ENCODE peak calls at places on chromosomes 5 and 9, in five cellular contexts. X is HFF-Myc, I is H7, P is cardiac fibroblast, D is GM12865. A is an unnamed sample.

GRCh38 chr5:115349001-115349817 is 52.8 kb upstream of the CCDC112 start:
- DNase-seq in X (peak), I (no peak), P (peak), D (peak), A (no peak)

GRCh38 chr9:111983484-111983908 is 86.9 kb downstream of the UGCG start:
- DNase-seq in X (no peak), I (no peak), P (no peak), D (peak), A (no peak)

GRCh38 chr5:139149477-139150199 is 48.5 kb downstream of the SIL1 start:
- DNase-seq in X (no peak), I (no peak), P (peak), D (no peak), A (no peak)

GRCh38 chr9:15438891-15439290 is 16.2 kb downstream of the SNAPC3 start:
- DNase-seq in X (no peak), I (no peak), P (no peak), D (no peak), A (no peak)

GRCh38 chr5:159337291-159337974 is 7.1 kb upstream of the IL12B start:
- DNase-seq in X (peak), I (no peak), P (peak), D (peak), A (no peak)

GRCh38 chr9:5864446-5864845 is 26.2 kb upstream of the MLANA start:
- DNase-seq in X (no peak), I (no peak), P (no peak), D (no peak), A (no peak)

GRCh38 chr9:117733465-117733864 is 29.3 kb downstream of the TLR4 start:
- DNase-seq in X (no peak), I (no peak), P (no peak), D (no peak), A (no peak)

GRCh38 chr9:10238087-10238486 is 374.7 kb downstream of the PTPRD start:
- DNase-seq in X (no peak), I (no peak), P (no peak), D (no peak), A (no peak)

GRCh38 chr9:86434039-86434726 is 80.0 kb upstream of the TUT7 start:
- DNase-seq in X (peak), I (peak), P (peak), D (peak), A (peak)

GRCh38 chr5:83721878-83722779 is 1.5 kb upstream of the HAPLN1 start:
- DNase-seq in X (no peak), I (peak), P (peak), D (peak), A (no peak)

GRCh38 chr9:17613723-17614122 is 34.9 kb downstream of the SH3GL2 start:
- DNase-seq in X (peak), I (no peak), P (peak), D (no peak), A (no peak)

GRCh38 chr9:8468048-8468600 is 668.5 kb upstream of the DMAC1 start:
- DNase-seq in X (no peak), I (no peak), P (no peak), D (no peak), A (no peak)

GRCh38 chr5:59099270-59099994 is 516.6 kb downstream of the RAB3C start:
- DNase-seq in X (no peak), I (no peak), P (peak), D (peak), A (no peak)

GRCh38 chr9:7363777-7364477 is 435.7 kb downstream of the DMAC1 start:
- DNase-seq in X (no peak), I (no peak), P (no peak), D (no peak), A (no peak)

GRCh38 chr5:103617090-103617489 is 54.5 kb upstream of the NUDT12 start:
- DNase-seq in X (no peak), I (no peak), P (no peak), D (no peak), A (no peak)

GRCh38 chr5:66741394-66741793 is 145.2 kb downstream of the MAST4 start:
- DNase-seq in X (no peak), I (no peak), P (no peak), D (no peak), A (no peak)

GRCh38 chr5:168793844-168794837 is 215.0 kb upstream of the PANK3 start:
- DNase-seq in X (no peak), I (no peak), P (peak), D (no peak), A (no peak)

GRCh38 chr9:14421291-14421690 is 107.3 kb upstream of the NFIB start:
- DNase-seq in X (no peak), I (no peak), P (no peak), D (no peak), A (no peak)
- H3K4me3 ChIP-seq in X (no peak), I (no peak), P (no peak), D (no peak), A (no peak)

GRCh38 chr9:114501786-114502682 is 3.2 kb downstream of the WHRN start:
- DNase-seq in X (no peak), I (peak), P (no peak), D (no peak), A (no peak)

GRCh38 chr9:114504341-114505186 is 709 bp downstream of the WHRN start:
- DNase-seq in X (no peak), I (peak), P (peak), D (no peak), A (no peak)

GRCh38 chr9:114505187-114506081 is at the start of gene WHRN:
- DNase-seq in X (peak), I (peak), P (peak), D (peak), A (no peak)

GRCh38 chr9:114503009-114503408 is 2.3 kb downstream of the WHRN start:
- DNase-seq in X (no peak), I (no peak), P (no peak), D (no peak), A (no peak)

DNA sequence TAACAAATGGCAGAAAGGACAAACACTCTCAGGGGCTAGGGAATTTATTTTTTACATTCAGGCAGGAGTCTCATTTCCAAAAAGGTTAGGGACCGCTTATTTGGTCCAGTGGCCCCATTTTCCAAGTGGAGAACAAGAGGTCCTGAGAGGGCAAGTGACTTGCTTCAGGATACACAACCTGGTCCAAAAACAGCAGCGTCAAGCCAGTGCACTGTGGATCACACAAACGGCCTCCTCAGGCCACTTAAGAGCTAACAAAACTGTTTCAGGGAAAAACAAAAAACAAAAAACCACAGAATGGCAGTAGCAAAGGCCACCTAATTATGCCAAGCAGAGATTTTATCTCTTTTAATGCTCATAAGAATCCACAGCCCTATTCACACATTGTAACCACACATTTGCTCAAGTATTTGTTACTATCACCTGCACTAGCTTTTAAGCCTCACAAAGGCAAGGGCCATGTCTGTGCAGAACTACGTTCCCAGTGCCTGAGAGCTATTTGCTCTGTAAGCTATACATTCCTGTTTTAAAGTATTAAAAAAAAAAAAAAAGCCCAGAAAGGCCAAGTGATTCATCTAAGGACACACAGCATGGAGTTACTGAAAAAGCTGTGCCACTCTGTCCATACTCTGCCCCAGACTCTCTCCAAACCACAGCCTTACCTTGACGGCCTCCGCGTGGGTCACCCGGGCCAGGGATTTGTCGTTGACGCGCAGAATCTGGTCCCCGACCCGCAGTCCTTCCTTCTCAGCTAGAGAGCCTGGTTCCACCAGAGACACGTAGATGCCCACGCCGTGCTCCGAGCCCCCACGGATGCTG is 1.5 kb downstream of the WHRN start:
- DNase-seq in X (no peak), I (no peak), P (no peak), D (no peak), A (no peak)
- H3K4me3 ChIP-seq in X (peak), I (peak), P (no peak), D (no peak), A (peak)

DNA sequence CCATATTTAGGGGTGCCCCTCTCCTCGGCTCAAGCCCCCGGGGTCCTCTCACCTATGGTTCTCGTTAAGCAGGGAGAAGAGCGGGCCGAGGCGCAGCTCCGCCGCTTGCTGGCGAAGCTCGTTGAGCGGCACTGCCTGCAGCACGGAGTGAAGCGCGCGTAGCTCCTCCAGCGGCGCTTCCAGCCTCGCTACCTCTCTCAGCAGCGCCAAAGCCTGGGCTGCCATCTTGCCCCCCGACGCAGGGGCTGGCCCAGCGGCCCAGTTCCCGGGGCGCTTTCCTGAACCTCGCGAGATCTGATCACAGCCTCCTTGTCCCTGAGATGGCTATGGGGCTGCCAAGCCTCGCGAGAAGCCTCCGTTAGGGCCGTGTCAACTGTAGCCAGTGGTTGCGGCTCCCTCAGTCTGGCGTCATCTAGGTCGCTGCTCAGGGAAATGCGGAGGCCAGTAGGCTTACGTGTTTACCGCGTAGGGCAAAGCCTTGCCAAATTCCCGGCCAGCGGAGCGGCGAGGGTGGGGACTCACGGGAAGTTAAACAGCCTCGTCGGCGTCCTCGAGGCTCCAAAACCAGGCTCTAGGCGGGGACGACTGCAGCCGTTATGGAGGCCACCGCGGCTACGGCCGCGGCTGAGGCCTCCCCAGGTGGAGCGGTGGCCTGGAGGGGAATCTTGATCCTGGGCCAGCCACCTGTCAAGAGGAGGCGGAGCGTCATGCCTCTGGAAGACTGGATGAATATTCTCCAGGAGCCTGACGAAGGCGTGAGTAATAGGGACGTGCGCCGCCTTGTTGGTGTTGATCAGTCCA is at the start of gene PSMD5:
- DNase-seq in X (peak), I (peak), P (peak), D (peak), A (peak)
- H3K4me3 ChIP-seq in X (peak), I (peak), P (peak), D (peak), A (peak)

DNA sequence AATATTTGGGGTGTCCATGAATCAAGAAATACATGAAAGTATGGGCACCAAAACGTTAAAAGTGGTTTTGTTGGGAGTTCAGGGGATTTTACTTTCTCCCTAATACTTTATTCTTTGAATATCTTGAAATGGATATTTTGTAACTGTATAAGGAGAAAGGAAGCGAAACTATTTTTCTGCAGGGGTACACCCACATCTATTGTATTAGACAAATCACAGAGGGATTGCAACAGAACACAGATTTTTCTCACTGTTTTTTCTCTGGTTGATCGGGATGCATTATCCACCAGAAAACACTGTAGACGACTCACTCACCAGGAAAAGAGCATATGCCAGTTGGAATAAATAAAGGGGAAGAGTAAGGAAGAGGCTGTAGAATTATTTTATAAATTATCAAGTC is 1.2 kb upstream of the RABGAP1 start:
- DNase-seq in X (no peak), I (no peak), P (no peak), D (no peak), A (no peak)
- H3K4me3 ChIP-seq in X (no peak), I (no peak), P (no peak), D (no peak), A (no peak)

GRCh38 chr9:84315278-84315877 is 25.2 kb downstream of the SLC28A3 start:
- DNase-seq in X (peak), I (peak), P (peak), D (peak), A (peak)
- H3K4me3 ChIP-seq in X (no peak), I (no peak), P (no peak), D (no peak), A (no peak)

GRCh38 chr5:149424371-149425315 is 45.6 kb upstream of the IL17B start:
- DNase-seq in X (no peak), I (peak), P (no peak), D (no peak), A (no peak)
- H3K4me3 ChIP-seq in X (no peak), I (no peak), P (no peak), D (no peak), A (no peak)

GRCh38 chr5:23506329-23507236 is 826 bp upstream of the PRDM9 start:
- DNase-seq in X (no peak), I (peak), P (peak), D (no peak), A (no peak)

DNA sequence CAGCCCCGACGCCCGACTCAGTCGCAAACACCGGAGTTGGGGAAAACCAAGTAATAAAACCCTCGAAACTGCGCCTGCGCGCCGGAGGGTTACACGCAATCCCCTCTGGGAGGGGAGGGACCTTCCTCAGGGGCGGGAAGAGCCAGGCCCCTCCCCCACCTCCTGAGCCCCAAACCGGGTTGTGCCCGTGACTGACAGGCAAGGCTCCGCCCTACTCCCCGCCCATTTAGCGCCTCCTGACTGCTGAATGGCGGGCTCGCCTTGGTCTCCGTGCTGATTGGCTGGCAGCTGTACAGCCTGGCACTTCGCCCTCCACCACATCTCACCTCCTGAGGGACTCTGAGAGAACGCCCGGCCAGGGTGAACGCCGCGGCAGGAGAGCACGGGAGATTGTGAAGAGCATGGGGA is at the start of gene PRDM9:
- DNase-seq in X (no peak), I (peak), P (peak), D (no peak), A (no peak)
- H3K4me3 ChIP-seq in X (no peak), I (peak), P (no peak), D (no peak), A (no peak)

GRCh38 chr5:143026380-143026779 is 256.2 kb downstream of the ARHGAP26 start:
- DNase-seq in X (no peak), I (no peak), P (no peak), D (no peak), A (no peak)
- H3K4me3 ChIP-seq in X (no peak), I (no peak), P (no peak), D (peak), A (no peak)

DNA sequence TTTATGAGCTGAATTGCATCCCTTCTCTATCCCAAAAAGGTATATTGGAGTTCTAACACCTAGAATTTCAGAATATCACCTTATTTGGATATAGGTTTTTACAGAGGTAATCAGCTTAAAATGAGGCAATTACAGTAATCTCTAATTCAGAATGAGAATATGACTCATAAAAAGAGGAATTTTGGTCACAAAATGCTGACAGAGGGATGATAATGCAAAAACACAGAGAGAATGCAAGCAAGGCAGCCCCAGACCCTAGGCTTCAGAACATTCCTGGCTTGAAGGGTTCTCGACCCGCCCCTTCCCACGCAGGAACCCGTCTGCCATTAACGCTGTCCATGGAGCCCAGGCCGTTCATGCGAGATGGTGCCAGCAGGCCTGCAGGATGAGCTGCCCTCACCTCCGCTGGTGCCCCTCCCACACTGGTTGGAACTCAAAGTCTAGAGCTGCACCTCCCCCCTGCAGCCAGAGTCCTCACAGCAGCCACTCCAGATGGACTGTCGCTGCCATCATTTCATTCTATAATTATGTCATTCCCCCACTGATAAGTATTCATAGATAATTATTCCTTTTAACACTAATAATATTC is 1173.4 kb upstream of the ACO1 start:
- DNase-seq in X (no peak), I (no peak), P (peak), D (no peak), A (no peak)
- H3K4me3 ChIP-seq in X (no peak), I (no peak), P (no peak), D (no peak), A (no peak)

DNA sequence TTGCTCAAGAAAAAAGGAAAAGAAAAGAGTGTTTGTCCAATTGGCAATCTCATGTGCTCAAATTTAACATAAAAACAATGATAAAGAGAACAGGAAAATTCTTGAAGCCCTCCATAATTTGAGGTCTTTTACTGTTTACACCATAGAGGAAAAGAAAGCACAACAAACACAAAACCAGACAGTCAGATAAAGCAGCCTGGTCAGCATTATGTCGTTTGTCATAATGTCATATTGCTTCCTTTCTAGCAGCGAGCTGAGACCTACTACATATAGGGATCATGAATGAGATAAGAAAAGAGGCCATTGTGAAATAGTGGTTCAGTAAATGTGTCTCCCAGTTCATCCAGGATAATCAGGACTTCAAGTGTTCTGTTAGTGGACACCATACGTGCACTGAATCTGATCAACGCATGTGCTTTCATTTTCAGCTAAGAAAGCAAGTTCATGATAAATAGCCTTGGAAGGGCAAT is 64.7 kb upstream of the SELENOP start:
- DNase-seq in X (no peak), I (no peak), P (peak), D (no peak), A (no peak)
- H3K4me3 ChIP-seq in X (no peak), I (no peak), P (no peak), D (no peak), A (no peak)

A was measured in SK-N-MC.